ENCODE peak calls at places on chromosomes 16 and 17, in nine cellular contexts. F is nucleus accumbens; D is DMS 273 treated with DMSO at 0.1 percent for 48 hours; W is AG08396; J is GM18507; P is stimulated activated CD4-positive, alpha-beta T cell treated with anti-CD3 and anti-CD28 coated beads, Interleukin-1b, Interleukin-23, amount 100 ng/mL, for 24 hours; E is colonic mucosa; V is activated T-helper 1 cell treated with Interleukin-2 at 50 U/mL for 16 hours; N is stomach. H is an unnamed sample.

GRCh38 chr16:78895661-78896060 is 704.9 kb downstream of the MAF start:
- DNase-seq in J (no peak), P (no peak), D (no peak), E (no peak), F (no peak), W (no peak), N (no peak), V (no peak), H (no peak)

GRCh38 chr16:84718-85452 is 6.9 kb downstream of the MPG start:
- DNase-seq in E (peak), W (peak), P (peak), N (peak), D (no peak), V (no peak), F (peak), J (peak), H (no peak)

GRCh38 chr17:47810200-47810821 is 11.3 kb downstream of the OSBPL7 start:
- DNase-seq in V (no peak), E (peak), N (peak), F (no peak), D (no peak), J (no peak), W (peak), P (no peak), H (peak)

GRCh38 chr17:419073-419735 is 66.6 kb upstream of the RPH3AL start:
- DNase-seq in P (no peak), W (no peak), D (no peak), N (no peak), E (no peak), V (no peak), J (no peak), F (no peak), H (no peak)

GRCh38 chr17:6413073-6413472 is 21.8 kb downstream of the AIPL1 start:
- DNase-seq in W (peak), D (peak), J (peak), P (no peak), V (no peak), E (no peak), N (no peak), F (no peak), H (peak)

GRCh38 chr17:44110823-44111633 is 12.4 kb downstream of the HDAC5 start:
- DNase-seq in V (peak), E (peak), F (peak), N (peak), J (peak), W (peak), D (peak), P (no peak), H (peak)

GRCh38 chr17:2214047-2214717 is 89.4 kb downstream of the SMG6 start:
- DNase-seq in V (no peak), E (no peak), P (no peak), W (no peak), J (no peak), D (no peak), F (peak), N (no peak), H (no peak)

GRCh38 chr16:10744370-10745030 is 858 bp downstream of the NUBP1 start:
- DNase-seq in D (no peak), J (no peak), V (no peak), N (no peak), E (no peak), W (peak), F (no peak), P (no peak), H (no peak)

GRCh38 chr17:63442549-63443035 is 3.5 kb downstream of the CYB561 start:
- DNase-seq in D (no peak), E (no peak), F (no peak), N (no peak), J (no peak), V (no peak), W (no peak), P (no peak), H (no peak)

GRCh38 chr16:53369921-53370320 is 64.3 kb upstream of the RBL2 start:
- DNase-seq in J (no peak), D (no peak), P (no peak), V (no peak), E (no peak), N (no peak), F (no peak), W (no peak), H (no peak)

GRCh38 chr17:65467156-65467555 is 94.3 kb downstream of the AXIN2 start:
- DNase-seq in J (no peak), D (no peak), E (no peak), V (no peak), N (no peak), P (no peak), F (no peak), W (no peak), H (no peak)

GRCh38 chr16:11229906-11230305 is 26.1 kb downstream of the SOCS1 start:
- DNase-seq in D (no peak), W (no peak), F (no peak), J (no peak), P (no peak), V (no peak), E (peak), N (peak), H (no peak)

GRCh38 chr17:38892620-38893019 is 22.8 kb downstream of the LASP1 start:
- DNase-seq in W (no peak), V (no peak), F (no peak), E (no peak), P (no peak), D (no peak), N (no peak), J (no peak), H (no peak)

GRCh38 chr17:59846391-59847165 is 46.2 kb downstream of the TUBD1 start:
- DNase-seq in F (no peak), W (no peak), J (no peak), E (peak), V (no peak), N (peak), D (no peak), P (no peak), H (peak)

GRCh38 chr17:12667299-12667958 is 1.7 kb downstream of the MYOCD start:
- DNase-seq in V (no peak), P (no peak), D (no peak), F (no peak), E (no peak), W (peak), J (no peak), N (no peak), H (peak)

GRCh38 chr16:10521681-10522274 is 58.6 kb downstream of the EMP2 start:
- DNase-seq in P (peak), F (peak), E (peak), J (peak), W (peak), V (no peak), N (peak), D (no peak), H (peak)

GRCh38 chr17:73492802-73493139 is 151.5 kb downstream of the SDK2 start:
- DNase-seq in F (no peak), P (no peak), J (no peak), V (no peak), D (no peak), E (no peak), W (no peak), N (no peak), H (no peak)

GRCh38 chr17:58694826-58695225 is 2.4 kb downstream of the RAD51C start:
- DNase-seq in W (no peak), J (no peak), F (no peak), D (no peak), E (no peak), P (no peak), V (no peak), N (no peak), H (no peak)

GRCh38 chr17:16384557-16384956 is 3.7 kb downstream of the UBB start:
- DNase-seq in D (no peak), E (no peak), V (no peak), N (no peak), W (no peak), P (no peak), J (no peak), F (no peak), H (no peak)

GRCh38 chr17:17179371-17179827 is 26.7 kb downstream of the PLD6 start:
- DNase-seq in E (no peak), J (peak), F (no peak), P (no peak), V (no peak), W (no peak), N (no peak), D (no peak), H (no peak)

GRCh38 chr16:86030116-86030515 is 131.2 kb downstream of the IRF8 start:
- DNase-seq in V (no peak), N (no peak), D (no peak), J (no peak), F (no peak), P (no peak), W (no peak), E (no peak), H (no peak)

GRCh38 chr17:2266045-2266864 is 37.3 kb downstream of the SMG6 start:
- DNase-seq in P (peak), D (no peak), N (peak), J (peak), W (no peak), F (no peak), E (peak), V (peak), H (no peak)

GRCh38 chr16:50253511-50253903 is 12.8 kb upstream of the ADCY7 start:
- DNase-seq in D (no peak), N (no peak), J (no peak), E (no peak), P (no peak), V (no peak), W (no peak), F (no peak), H (no peak)

GRCh38 chr17:37849617-37849972 is 74.6 kb upstream of the TBC1D3K start:
- DNase-seq in W (no peak), E (no peak), V (no peak), J (no peak), N (no peak), D (no peak), F (no peak), P (no peak), H (no peak)

GRCh38 chr16:84813141-84813933 is 6.4 kb upstream of the CRISPLD2 start:
- DNase-seq in P (no peak), N (no peak), W (no peak), J (no peak), E (no peak), F (no peak), D (no peak), V (no peak), H (no peak)

GRCh38 chr16:11016993-11017392 is 72.6 kb downstream of the CLEC16A start:
- DNase-seq in D (no peak), J (no peak), W (peak), V (no peak), P (no peak), F (no peak), E (peak), N (peak), H (no peak)

GRCh38 chr17:21500064-21500463 is 123.9 kb downstream of the KCNJ12 start:
- DNase-seq in V (no peak), F (no peak), J (no peak), N (no peak), W (no peak), D (no peak), P (no peak), E (no peak), H (no peak)

GRCh38 chr17:74859439-74860228 is at the start of gene GRIN2C:
- DNase-seq in E (no peak), W (no peak), J (no peak), F (no peak), P (no peak), D (no peak), V (peak), N (no peak), H (no peak)

GRCh38 chr16:10957771-10958486 is 13.6 kb downstream of the CLEC16A start:
- DNase-seq in D (no peak), V (no peak), N (no peak), W (no peak), F (no peak), E (no peak), P (no peak), J (no peak), H (no peak)

GRCh38 chr17:46147167-46147749 is 46.0 kb downstream of the KANSL1 start:
- DNase-seq in D (no peak), J (no peak), E (no peak), P (no peak), N (no peak), W (no peak), V (no peak), F (no peak), H (no peak)

GRCh38 chr17:65023791-65024190 is 32.7 kb downstream of the GNA13 start:
- DNase-seq in P (no peak), F (no peak), D (no peak), E (no peak), V (no peak), W (no peak), J (no peak), N (no peak), H (no peak)

H was measured in astrocyte of the cerebellum.